ENCODE peak calls at places on chromosomes 6 and 20, in seven cellular contexts. X is GM23338, J is hepatocyte, F is MM.1S, M is OCI-LY7, Z is PC-3, B is neural progenitor cell. W is an unnamed sample.

GRCh38 chr6:18016698-18017097 is 29.3 kb upstream of the KIF13A start:
- DNase-seq in X (no peak), J (no peak), F (no peak), M (no peak), Z (peak; percentile 48), B (no peak), W (no peak)

GRCh38 chr20:50592282-50593004 is 82.3 kb downstream of the PTPN1 start:
- DNase-seq in X (no peak), J (no peak), F (no peak), M (no peak), Z (no peak), B (no peak), W (no peak)

GRCh38 chr6:31729979-31730630 is 1.0 kb upstream of the DDAH2 start:
- DNase-seq in X (peak; percentile 96), J (peak; percentile 97), F (peak; percentile 67), M (peak; percentile 82), Z (peak; percentile 79), B (peak; percentile 98), W (peak; percentile 56)

GRCh38 chr6:38671885-38672467 is 31.0 kb downstream of the GLO1 start:
- DNase-seq in X (peak; percentile 82), J (peak; percentile 78), F (peak; percentile 61), M (peak; percentile 62), Z (peak; percentile 78), B (peak; percentile 74), W (peak; percentile 28)

GRCh38 chr20:20821496-20822260 is 109.2 kb upstream of the RALGAPA2 start:
- DNase-seq in X (peak; percentile 76), J (no peak), F (no peak), M (no peak), Z (no peak), B (peak; percentile 30), W (no peak)

GRCh38 chr6:13013681-13014550 is 297.3 kb downstream of the PHACTR1 start:
- DNase-seq in X (peak; percentile 62), J (peak; percentile 24), F (no peak), M (no peak), Z (no peak), B (peak; percentile 64), W (no peak)

GRCh38 chr6:129936329-129937165 is 75.4 kb upstream of the TMEM244 start:
- DNase-seq in X (peak; percentile 90), J (peak; percentile 71), F (peak; percentile 40), M (peak; percentile 61), Z (peak; percentile 77), B (peak; percentile 85), W (peak; percentile 81)

GRCh38 chr6:149037026-149037734 is 280.3 kb upstream of the TAB2 start:
- DNase-seq in X (peak; percentile 38), J (peak; percentile 60), F (no peak), M (no peak), Z (no peak), B (peak; percentile 39), W (no peak)

GRCh38 chr6:75424610-75425548 is 68.7 kb downstream of the FILIP1 start:
- DNase-seq in X (no peak), J (no peak), F (peak; percentile 37), M (no peak), Z (peak; percentile 14), B (no peak), W (no peak)

GRCh38 chr6:35754452-35755321 is 17.9 kb downstream of the ARMC12 start:
- DNase-seq in X (no peak), J (no peak), F (no peak), M (no peak), Z (peak; percentile 76), B (no peak), W (no peak)

DNA sequence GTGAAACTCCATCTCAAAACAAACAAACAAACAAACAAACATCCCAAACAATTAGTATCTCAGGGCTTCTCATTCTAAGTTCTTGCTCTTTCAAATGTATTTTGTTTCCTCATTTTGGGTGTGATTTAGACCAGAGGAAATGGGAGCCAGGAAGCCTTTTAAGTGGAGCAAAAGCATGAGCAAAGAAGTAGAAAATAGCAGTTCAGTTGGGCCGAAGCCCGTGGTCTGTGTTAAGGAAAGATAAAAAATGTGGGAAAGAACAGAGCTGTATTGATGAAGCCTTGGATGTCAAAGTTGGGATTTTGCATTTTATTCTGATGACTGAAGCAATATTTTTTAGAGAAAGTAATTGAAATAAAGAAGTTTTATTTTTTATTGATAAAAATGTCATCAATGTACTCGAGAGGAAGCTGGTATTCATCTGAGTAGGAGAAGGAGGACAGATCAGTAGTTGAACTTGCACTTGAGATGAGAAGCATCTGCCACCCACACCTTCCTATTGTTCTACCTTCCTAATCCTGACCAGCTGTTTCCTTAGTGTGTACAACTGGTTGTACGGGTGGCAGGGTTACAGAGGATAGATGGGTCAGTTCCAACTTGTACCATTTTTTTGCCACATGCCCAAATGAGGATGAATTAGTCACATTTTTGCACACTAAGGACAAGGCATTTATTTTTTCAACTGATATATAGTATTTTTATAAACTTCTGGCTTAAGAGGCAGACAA is 56.1 kb downstream of the KIAA0408 start:
- DNase-seq in X (no peak), J (no peak), F (peak; percentile 43), M (no peak), Z (no peak), B (no peak), W (no peak)
- TF ChIP-seq EZH2phosphoT487 in X (no peak), J (no peak), F (no peak), M (no peak), Z (no peak), B (no peak), W (no peak)

DNA sequence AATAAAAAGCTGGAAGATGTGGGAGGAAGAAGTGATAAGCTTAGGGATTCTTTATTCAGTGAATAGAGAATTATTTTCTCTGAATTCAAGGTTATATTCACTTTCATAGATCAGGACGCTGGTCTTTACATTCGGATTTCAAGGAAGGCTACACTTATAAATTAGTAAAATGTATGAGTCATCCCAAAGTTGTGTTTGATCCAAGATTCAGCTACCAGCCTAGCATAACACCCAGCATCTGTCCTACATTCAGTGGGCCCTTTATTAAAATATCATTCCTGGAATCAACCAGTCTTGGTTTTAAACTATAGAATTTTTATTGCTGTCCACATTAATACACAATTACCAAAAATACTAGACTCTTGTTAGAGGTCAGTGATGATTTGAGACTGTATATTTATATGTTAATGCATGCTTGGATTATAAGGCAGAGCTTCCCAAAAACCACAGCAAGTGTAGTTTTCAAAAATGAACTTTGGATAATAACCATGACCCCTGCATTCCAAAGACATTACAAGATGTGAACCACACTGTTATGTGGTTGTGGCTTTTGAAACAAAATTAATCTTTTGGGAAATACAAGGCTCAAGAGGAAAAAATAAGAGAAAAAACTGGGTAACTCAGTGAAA is 210.7 kb upstream of the CNR1 start:
- DNase-seq in X (no peak), J (no peak), F (no peak), M (no peak), Z (peak; percentile 60), B (no peak), W (no peak)
- TF ChIP-seq EZH2phosphoT487 in X (no peak), J (no peak), F (no peak), M (no peak), Z (no peak), B (no peak), W (no peak)

DNA sequence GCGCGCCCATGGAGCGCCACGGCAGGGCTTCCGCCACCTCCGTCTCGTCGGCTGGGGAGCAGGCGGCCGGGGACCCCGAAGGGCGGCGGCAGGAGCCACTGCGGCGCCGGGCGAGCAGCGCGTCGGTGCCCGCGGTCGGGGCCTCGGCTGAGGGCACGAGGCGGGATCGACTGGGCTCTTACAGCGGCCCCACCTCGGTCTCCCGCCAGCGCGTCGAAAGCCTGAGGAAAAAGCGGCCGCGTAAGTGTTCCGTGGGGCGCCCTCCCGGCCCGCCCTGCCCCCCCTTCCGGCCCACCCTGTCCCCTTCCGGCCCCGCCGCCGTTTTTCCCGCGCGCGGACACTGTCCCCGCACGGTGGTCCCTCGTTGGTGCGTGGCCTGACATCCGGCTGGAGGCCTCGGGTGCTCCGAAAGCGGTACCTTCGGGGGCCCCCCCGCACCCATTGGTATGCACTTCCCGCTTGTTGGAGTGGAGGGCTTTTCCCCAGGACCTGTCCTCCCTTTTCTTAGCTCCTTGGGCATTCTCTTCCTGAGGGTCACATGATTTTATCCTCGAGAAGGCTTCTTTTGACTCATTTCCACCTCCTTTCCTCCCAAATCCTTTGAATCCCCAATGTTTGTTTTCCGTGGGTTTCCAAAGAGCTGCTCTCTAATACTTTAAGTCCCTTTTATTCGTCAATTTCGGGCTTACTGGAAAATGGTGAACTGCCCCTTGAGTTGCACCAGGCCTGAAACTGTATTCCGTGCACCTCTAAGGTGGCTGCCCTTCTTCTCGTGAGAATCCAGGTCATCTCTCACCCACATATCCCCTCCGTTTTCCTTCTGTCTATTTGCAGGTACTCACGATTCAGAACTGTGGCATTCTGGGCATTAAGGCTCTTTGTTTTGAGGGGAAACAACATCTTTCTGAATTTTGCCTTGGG is 562 bp downstream of the PANK2 start:
- DNase-seq in X (peak; percentile 39), J (peak; percentile 46), F (peak; percentile 37), M (peak; percentile 64), Z (peak; percentile 27), B (no peak), W (no peak)
- TF ChIP-seq EZH2phosphoT487 in X (no peak), J (no peak), F (no peak), M (no peak), Z (no peak), B (no peak), W (no peak)

GRCh38 chr6:52284460-52285173 is at the start of gene MCM3:
- DNase-seq in X (peak; percentile 100), J (peak; percentile 98), F (peak; percentile 99), M (peak; percentile 100), Z (peak; percentile 99), B (peak; percentile 99), W (peak; percentile 99)

GRCh38 chr6:52286798-52287432 is 2.4 kb upstream of the MCM3 start:
- DNase-seq in X (peak; percentile 85), J (peak; percentile 76), F (peak; percentile 61), M (peak; percentile 80), Z (peak; percentile 81), B (peak; percentile 77), W (peak; percentile 63)

GRCh38 chr6:52284131-52284459 is 447 bp downstream of the MCM3 start:
- DNase-seq in X (peak; percentile 93), J (peak; percentile 67), F (peak; percentile 57), M (peak; percentile 71), Z (peak; percentile 47), B (peak; percentile 90), W (no peak)

GRCh38 chr6:52283111-52283510 is 1.4 kb downstream of the MCM3 start:
- DNase-seq in X (no peak), J (no peak), F (no peak), M (no peak), Z (no peak), B (no peak), W (no peak)

DNA sequence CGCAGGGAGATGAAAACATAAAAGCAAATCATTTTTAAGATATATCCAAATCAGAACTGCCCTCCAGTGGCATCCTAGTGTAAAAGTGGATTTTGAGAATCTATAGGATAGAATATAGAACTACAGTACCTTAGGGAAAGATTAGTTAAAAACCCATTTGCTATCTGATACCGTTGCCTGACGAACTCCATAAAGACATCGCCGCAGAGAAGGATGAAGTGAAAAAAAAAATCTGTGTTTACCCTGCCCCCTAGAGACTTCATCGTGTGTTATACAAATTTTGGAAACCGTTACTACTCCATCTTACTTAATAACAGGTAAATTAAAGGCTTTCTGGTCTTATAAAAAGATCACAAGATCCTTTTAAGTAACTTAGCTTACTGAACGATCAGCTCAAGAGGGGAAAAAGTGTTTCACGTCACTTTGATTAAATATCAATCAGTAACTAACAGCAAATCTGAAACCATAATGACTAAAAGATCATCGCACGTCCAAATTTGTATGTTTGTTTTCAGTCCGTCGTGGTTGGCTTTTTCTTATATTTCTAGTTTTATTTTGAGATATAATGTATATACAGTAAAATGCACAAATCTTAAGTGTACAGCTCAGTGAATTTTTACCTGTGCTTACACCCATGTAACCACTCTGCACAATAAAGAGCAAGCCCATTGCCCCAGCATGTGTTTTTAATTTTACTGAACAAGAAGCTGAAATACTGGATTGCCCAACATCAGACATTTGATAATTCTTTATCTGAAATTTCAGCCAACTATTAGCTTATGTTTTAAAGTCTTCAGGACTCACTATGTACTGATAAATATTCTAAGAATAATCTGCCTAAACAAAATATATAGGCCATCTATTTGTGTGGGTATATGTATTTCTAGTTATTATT is 879 bp upstream of the MCM3 start:
- DNase-seq in X (peak; percentile 28), J (no peak), F (peak; percentile 47), M (peak; percentile 82), Z (peak; percentile 23), B (peak; percentile 12), W (no peak)
- TF ChIP-seq EZH2phosphoT487 in X (no peak), J (no peak), F (no peak), M (no peak), Z (no peak), B (no peak), W (no peak)